ENCODE peak calls at places on chromosome 10, in four cellular contexts. One of them, this sample, is unnamed.

GRCh38 chr10:98910048-98910447 is 325.6 kb downstream of the HPSE2 start:
- DNase-seq in HepG2: no peak
- DNase-seq in H1: no peak
- DNase-seq in GM12878: no peak
- DNase-seq in this sample: no peak

GRCh38 chr10:132939957-132940790 is 2.2 kb downstream of the CFAP46 start:
- DNase-seq in HepG2: no peak
- DNase-seq in H1: no peak
- DNase-seq in GM12878: no peak
- DNase-seq in this sample: no peak

GRCh38 chr10:95211606-95212279 is 17.7 kb downstream of the ACSM6 start:
- DNase-seq in HepG2: no peak
- DNase-seq in H1: no peak
- DNase-seq in GM12878: no peak
- DNase-seq in this sample: no peak

GRCh38 chr10:4315529-4315928 is 510.5 kb upstream of the AKR1E2 start:
- DNase-seq in HepG2: no peak
- DNase-seq in H1: no peak
- DNase-seq in GM12878: no peak
- DNase-seq in this sample: no peak

GRCh38 chr10:105149371-105149871 is 508.3 kb downstream of the SORCS3 start:
- DNase-seq in HepG2: no peak
- DNase-seq in H1: no peak
- DNase-seq in GM12878: no peak
- DNase-seq in this sample: no peak

GRCh38 chr10:102455893-102456471 is 4.6 kb upstream of the C10orf95 start:
- DNase-seq in HepG2: no peak
- DNase-seq in H1: no peak
- DNase-seq in GM12878: no peak
- DNase-seq in this sample: no peak

GRCh38 chr10:98414932-98415709 is at the start of gene PYROXD2:
- DNase-seq in HepG2: peak
- DNase-seq in H1: peak
- DNase-seq in GM12878: no peak
- DNase-seq in this sample: peak

GRCh38 chr10:117454502-117454901 is 79.3 kb upstream of the PDZD8 start:
- DNase-seq in HepG2: no peak
- DNase-seq in H1: no peak
- DNase-seq in GM12878: no peak
- DNase-seq in this sample: no peak

GRCh38 chr10:61836233-61836887 is 65.1 kb upstream of the ARID5B start:
- DNase-seq in HepG2: no peak
- DNase-seq in H1: no peak
- DNase-seq in GM12878: no peak
- DNase-seq in this sample: no peak

GRCh38 chr10:131929122-131929845 is 28.5 kb downstream of the PPP2R2D start:
- DNase-seq in HepG2: no peak
- DNase-seq in H1: no peak
- DNase-seq in GM12878: no peak
- DNase-seq in this sample: no peak

GRCh38 chr10:123974406-123974805 is 82.8 kb upstream of the CPXM2 start:
- DNase-seq in HepG2: no peak
- DNase-seq in H1: no peak
- DNase-seq in GM12878: no peak
- DNase-seq in this sample: no peak

DNA sequence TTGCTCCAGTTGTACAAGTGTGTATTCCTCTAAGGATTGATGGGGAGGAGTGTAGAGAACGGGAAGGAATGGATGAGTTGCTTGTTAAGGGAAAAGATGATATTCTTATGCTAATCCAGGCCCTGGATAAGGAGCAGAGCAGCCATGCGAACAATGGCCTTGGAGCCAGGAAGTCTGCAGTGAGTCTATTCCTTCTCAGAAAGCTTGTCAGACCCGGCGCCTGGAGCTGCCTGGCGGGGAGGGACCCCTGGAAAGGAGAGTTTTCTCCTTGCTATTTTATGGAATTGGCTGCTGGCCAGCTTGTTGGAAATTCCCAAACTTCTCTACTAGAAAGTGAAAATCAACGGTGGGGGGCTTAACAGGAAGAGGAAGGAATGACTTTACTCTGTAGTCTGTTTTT is 89.1 kb downstream of the MMRN2 start:
- DNase-seq in HepG2: no peak
- DNase-seq in H1: peak
- DNase-seq in GM12878: no peak
- DNase-seq in this sample: peak
- H3K9ac ChIP-seq in HepG2: no peak
- H3K9ac ChIP-seq in H1: no peak
- H3K9ac ChIP-seq in GM12878: no peak
- H3K9ac ChIP-seq in this sample: no peak

GRCh38 chr10:69614130-69614529 is 15.9 kb upstream of the FAM241B start:
- DNase-seq in HepG2: no peak
- DNase-seq in H1: no peak
- DNase-seq in GM12878: peak
- DNase-seq in this sample: no peak
- TF ChIP-seq SUZ12 in HepG2: no peak
- TF ChIP-seq SUZ12 in H1: no peak
- TF ChIP-seq SUZ12 in GM12878: no peak
- TF ChIP-seq SUZ12 in this sample: no peak

DNA sequence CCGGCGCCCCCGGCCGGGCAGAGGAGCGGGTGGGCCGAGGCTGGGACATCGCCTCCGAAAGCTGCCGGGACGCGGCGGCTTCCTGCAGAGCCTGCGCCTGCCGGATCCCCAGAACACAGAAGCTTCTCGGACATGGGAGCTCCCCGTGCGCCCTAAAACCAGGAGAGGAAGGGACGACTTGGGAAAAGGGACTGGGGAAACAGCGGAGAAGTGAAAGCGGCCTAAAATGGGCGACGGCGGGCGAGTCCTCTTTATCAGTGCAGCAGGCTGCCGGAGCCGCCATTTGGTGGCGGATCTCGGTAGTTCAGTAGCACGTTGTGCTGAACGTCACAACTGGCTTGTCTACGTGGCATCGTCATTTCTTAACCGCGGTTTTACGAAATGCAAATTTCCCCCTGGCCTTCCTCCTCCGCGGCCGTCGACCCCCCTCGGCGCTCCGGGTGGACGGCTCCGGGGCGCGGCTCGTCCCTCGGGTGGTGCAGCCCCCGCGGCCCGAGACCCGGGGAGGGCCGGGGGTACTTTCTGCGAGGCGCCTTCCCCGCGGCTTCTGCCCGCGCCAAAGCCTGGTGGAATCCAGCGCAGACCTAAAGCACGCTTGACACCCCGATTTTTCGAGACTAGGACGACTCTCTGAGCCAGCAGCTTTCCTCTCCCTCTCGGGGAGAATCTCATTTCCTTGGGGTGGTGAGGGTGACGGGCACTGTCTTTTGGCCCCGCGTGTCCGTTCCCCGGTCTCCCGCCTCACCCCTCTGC is 9.9 kb upstream of the SPAG6 start:
- DNase-seq in HepG2: no peak
- DNase-seq in H1: no peak
- DNase-seq in GM12878: no peak
- DNase-seq in this sample: no peak
- H3K9ac ChIP-seq in HepG2: no peak
- H3K9ac ChIP-seq in H1: peak
- H3K9ac ChIP-seq in GM12878: peak
- H3K9ac ChIP-seq in this sample: peak

DNA sequence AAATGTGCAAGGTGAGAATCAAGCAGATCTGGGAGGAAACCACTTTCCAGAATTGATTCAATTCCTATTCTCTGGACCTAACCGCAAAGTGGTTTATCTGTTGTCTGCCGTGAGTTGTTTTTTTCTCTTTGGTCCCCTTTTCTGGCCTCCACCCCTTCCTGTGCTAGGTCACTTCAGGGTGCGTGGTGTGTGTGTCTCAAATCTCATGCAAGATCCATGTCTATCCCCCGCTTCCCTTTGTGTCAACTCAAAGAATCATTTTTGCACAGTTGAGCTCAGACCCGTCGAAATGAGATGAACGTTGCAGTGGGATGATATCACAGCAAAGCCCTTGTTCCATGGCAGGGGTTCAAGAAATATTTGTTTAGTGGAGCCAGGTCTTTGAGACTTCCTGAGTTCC is 184.5 kb downstream of the GATA3 start:
- DNase-seq in HepG2: no peak
- DNase-seq in H1: no peak
- DNase-seq in GM12878: no peak
- DNase-seq in this sample: no peak
- TF ChIP-seq SUZ12 in HepG2: no peak
- TF ChIP-seq SUZ12 in H1: no peak
- TF ChIP-seq SUZ12 in GM12878: no peak
- TF ChIP-seq SUZ12 in this sample: no peak

DNA sequence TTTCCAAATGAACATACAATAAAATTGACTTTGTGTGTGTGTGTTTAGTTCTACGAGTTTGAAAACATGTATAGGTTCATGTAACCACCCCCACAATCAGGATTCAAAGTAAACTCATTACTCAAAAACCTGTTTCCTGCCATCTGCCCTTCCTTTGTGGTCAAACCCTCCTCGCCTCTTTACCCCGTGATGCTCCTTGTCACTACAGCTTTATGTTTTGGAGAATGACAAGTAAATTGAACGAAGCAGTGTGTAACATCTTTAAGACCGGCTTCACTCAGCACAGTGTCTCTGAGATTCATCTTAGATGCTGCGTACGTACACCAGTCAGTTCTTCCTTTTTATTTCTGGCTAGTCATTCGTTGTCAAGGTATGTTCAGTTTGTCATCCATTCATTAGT is 54.6 kb upstream of the MKI67 start:
- DNase-seq in HepG2: no peak
- DNase-seq in H1: no peak
- DNase-seq in GM12878: no peak
- DNase-seq in this sample: no peak
- H3K9ac ChIP-seq in HepG2: no peak
- H3K9ac ChIP-seq in H1: no peak
- H3K9ac ChIP-seq in GM12878: no peak
- H3K9ac ChIP-seq in this sample: no peak

GRCh38 chr10:44238212-44238611 is 146.7 kb downstream of the CXCL12 start:
- DNase-seq in HepG2: no peak
- DNase-seq in H1: no peak
- DNase-seq in GM12878: no peak
- DNase-seq in this sample: no peak
- TF ChIP-seq SUZ12 in HepG2: no peak
- TF ChIP-seq SUZ12 in H1: no peak
- TF ChIP-seq SUZ12 in GM12878: no peak
- TF ChIP-seq SUZ12 in this sample: no peak

GRCh38 chr10:50503661-50504320 is 120.0 kb downstream of the SGMS1 start:
- DNase-seq in HepG2: no peak
- DNase-seq in H1: no peak
- DNase-seq in GM12878: no peak
- DNase-seq in this sample: no peak
- H3K9ac ChIP-seq in HepG2: peak
- H3K9ac ChIP-seq in H1: no peak
- H3K9ac ChIP-seq in GM12878: no peak
- H3K9ac ChIP-seq in this sample: no peak

GRCh38 chr10:87546221-87546620 is 41.5 kb downstream of the MINPP1 start:
- DNase-seq in HepG2: no peak
- DNase-seq in H1: no peak
- DNase-seq in GM12878: peak
- DNase-seq in this sample: no peak

GRCh38 chr10:87546971-87547413 is 42.3 kb downstream of the MINPP1 start:
- DNase-seq in HepG2: no peak
- DNase-seq in H1: no peak
- DNase-seq in GM12878: no peak
- DNase-seq in this sample: no peak

GRCh38 chr10:87545783-87546182 is 41.1 kb downstream of the MINPP1 start:
- DNase-seq in HepG2: no peak
- DNase-seq in H1: no peak
- DNase-seq in GM12878: no peak
- DNase-seq in this sample: no peak

GRCh38 chr10:87547734-87548311 is 43.1 kb downstream of the MINPP1 start:
- DNase-seq in HepG2: no peak
- DNase-seq in H1: no peak
- DNase-seq in GM12878: no peak
- DNase-seq in this sample: no peak

DNA sequence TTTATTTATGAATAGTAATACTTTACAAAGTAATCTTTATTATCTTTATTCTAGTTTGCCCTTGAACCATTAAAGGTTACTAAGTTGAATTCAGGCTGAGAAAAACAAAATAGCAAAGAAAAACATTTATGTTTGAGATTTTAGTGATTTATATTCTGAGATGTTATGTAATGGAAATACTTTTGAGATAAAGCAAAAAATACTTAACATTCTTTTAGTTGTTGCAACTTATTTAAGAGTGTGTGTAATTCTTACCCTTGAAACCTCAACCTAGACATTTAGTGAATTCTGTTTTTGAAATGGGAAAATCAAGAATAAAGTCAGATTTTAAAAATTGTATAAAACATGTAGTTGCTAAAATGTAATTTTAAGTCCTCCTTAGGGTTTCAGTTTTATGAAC is 40.1 kb downstream of the MINPP1 start:
- DNase-seq in HepG2: no peak
- DNase-seq in H1: no peak
- DNase-seq in GM12878: no peak
- DNase-seq in this sample: no peak
- TF ChIP-seq SUZ12 in HepG2: no peak
- TF ChIP-seq SUZ12 in H1: no peak
- TF ChIP-seq SUZ12 in GM12878: no peak
- TF ChIP-seq SUZ12 in this sample: no peak

This sample was measured in NT2/D1.